ENCODE peak calls at places on chromosomes 6 and 20, in six cellular contexts. M is LoVo; Q is activated T-cell treated with anti-CD3 and anti-CD28 coated beads, Interleukin-2, amount 50 U/mL, for 72 hours; G is D341Med; B is stimulated activated CD8-positive, alpha-beta memory T cell treated with anti-CD3 and anti-CD28 coated beads, Interleukin-15, amount 100 ng/mL, for 4 hours; E is epithelial cell of esophagus. O is an unnamed sample.

GRCh38 chr20:33981964-33982363 is 11.7 kb upstream of the RALY start:
- DNase-seq in E (no peak), B (no peak), Q (no peak), G (no peak), M (no peak), O (no peak)

GRCh38 chr6:144330588-144330987 is 45.5 kb downstream of the UTRN start:
- DNase-seq in G (no peak), B (no peak), Q (no peak), E (peak; percentile 86), M (peak; percentile 49), O (peak; percentile 87)

GRCh38 chr6:87151786-87152527 is 3.4 kb upstream of the ZNF292 start:
- DNase-seq in G (peak; percentile 16), Q (peak; percentile 87), M (no peak), E (peak; percentile 36), B (peak; percentile 56), O (peak; percentile 86)

GRCh38 chr20:23165307-23165750 is 79.2 kb upstream of the CD93 start:
- DNase-seq in B (no peak), Q (no peak), M (no peak), G (no peak), E (no peak), O (no peak)

GRCh38 chr6:168584251-168584650 is 143.3 kb downstream of the SMOC2 start:
- DNase-seq in Q (no peak), B (no peak), M (no peak), E (no peak), G (no peak), O (no peak)

GRCh38 chr6:44217332-44218143 is 812 bp downstream of the MYMX start:
- DNase-seq in B (no peak), G (peak; percentile 33), Q (no peak), M (no peak), E (peak; percentile 70), O (peak; percentile 75)

GRCh38 chr6:121093928-121094327 is 240.4 kb downstream of the TBC1D32 start:
- DNase-seq in G (no peak), E (peak; percentile 33), Q (no peak), B (no peak), M (no peak), O (no peak)

GRCh38 chr20:23609486-23610109 is 3.9 kb upstream of the CST9 start:
- DNase-seq in B (no peak), M (no peak), Q (no peak), G (no peak), E (no peak), O (no peak)

GRCh38 chr6:21738180-21739094 is 144.9 kb downstream of the SOX4 start:
- DNase-seq in Q (no peak), B (no peak), G (no peak), E (peak; percentile 61), M (no peak), O (no peak)

GRCh38 chr20:9663423-9663822 is 149.0 kb downstream of the LAMP5 start:
- DNase-seq in B (no peak), Q (no peak), G (no peak), M (no peak), E (no peak), O (no peak)

GRCh38 chr6:165987483-165988305 is 180.0 kb downstream of the TBXT start:
- DNase-seq in M (no peak), Q (no peak), G (no peak), B (no peak), E (peak; percentile 7), O (no peak)

GRCh38 chr20:37841991-37842390 is 60.9 kb upstream of the VSTM2L start:
- DNase-seq in E (no peak), M (no peak), Q (no peak), B (no peak), G (no peak), O (no peak)

GRCh38 chr6:36066817-36067216 is 39.2 kb downstream of the MAPK14 start:
- DNase-seq in Q (no peak), M (no peak), G (no peak), E (no peak), B (no peak), O (no peak)

GRCh38 chr6:152452639-152453038 is 184.5 kb downstream of the SYNE1 start:
- DNase-seq in G (no peak), B (no peak), M (no peak), E (no peak), Q (no peak), O (no peak)

GRCh38 chr20:23205656-23206055 is 119.5 kb upstream of the CD93 start:
- DNase-seq in Q (no peak), M (no peak), G (no peak), B (no peak), E (peak; percentile 71), O (no peak)

GRCh38 chr20:54073288-54073687 is 2.9 kb upstream of the BCAS1 start:
- DNase-seq in M (no peak), Q (no peak), B (no peak), G (no peak), E (no peak), O (no peak)

GRCh38 chr6:29760328-29760727 is 37.1 kb downstream of the HLA-F start:
- DNase-seq in M (no peak), E (no peak), G (no peak), B (no peak), Q (no peak), O (no peak)

GRCh38 chr6:36762123-36762522 is 64.5 kb downstream of the RAB44 start:
- DNase-seq in B (no peak), Q (no peak), E (no peak), M (no peak), G (no peak), O (no peak)

GRCh38 chr6:47665112-47665511 is 33.3 kb upstream of the ADGRF4 start:
- DNase-seq in G (no peak), Q (no peak), E (peak; percentile 98), B (no peak), M (peak; percentile 76), O (no peak)

O was measured in upper lobe of right lung.